ENCODE peak calls at places on chromosomes 3 and 15, in seven cellular contexts. D is OCI-LY7; C is Peyer's patch; P is CD8-positive, alpha-beta T cell; W is CD4-positive, alpha-beta memory T cell; A is IMR-90; M is A549. U is an unnamed sample. For H3K4me1, the result is how much of the 10 kb centered on the place peaks cover.

GRCh38 chr3:129560931-129561594 is 18.1 kb downstream of the H1-8 start:
- DNase-seq in P (no peak), W (no peak), A (peak), C (peak), D (no peak), M (peak), U (no peak)

GRCh38 chr3:57961828-57962447 is 46.3 kb upstream of the FLNB start:
- DNase-seq in M (peak), C (no peak), P (no peak), W (no peak), D (peak), A (peak), U (peak)

GRCh38 chr3:48451270-48451669 is 4.7 kb downstream of the ATRIP start:
- DNase-seq in A (no peak), P (no peak), W (no peak), M (no peak), C (no peak), D (no peak), U (no peak)

GRCh38 chr3:42502429-42503250 is at the start of gene VIPR1:
- DNase-seq in A (no peak), P (peak), W (peak), M (peak), D (peak), C (peak), U (peak)

GRCh38 chr3:46298871-46299607 is 54.9 kb upstream of the CCR2 start:
- DNase-seq in M (no peak), W (no peak), P (no peak), D (no peak), C (no peak), A (no peak), U (peak)

GRCh38 chr3:122961146-122961545 is 66.4 kb downstream of the SEMA5B start:
- DNase-seq in M (no peak), W (no peak), P (no peak), A (peak), D (no peak), C (no peak), U (no peak)

GRCh38 chr3:143901105-143901504 is 52.8 kb upstream of the SLC9A9 start:
- DNase-seq in A (peak), D (no peak), C (no peak), P (no peak), W (no peak), M (no peak), U (no peak)

GRCh38 chr15:55902975-55903374 is 90.4 kb downstream of the NEDD4 start:
- DNase-seq in D (no peak), W (no peak), P (no peak), C (no peak), A (peak), M (no peak), U (no peak)

GRCh38 chr15:67415186-67415585 is 105.7 kb upstream of the C15orf61 start:
- DNase-seq in A (no peak), C (no peak), M (no peak), P (no peak), D (no peak), W (no peak), U (no peak)

GRCh38 chr15:73744293-73744692 is 8.9 kb downstream of the INSYN1 start:
- DNase-seq in D (no peak), W (no peak), C (no peak), M (no peak), A (no peak), P (no peak), U (no peak)

GRCh38 chr3:60055765-60056164 is 1005.9 kb upstream of the CFAP20DC start:
- DNase-seq in M (no peak), P (no peak), A (peak), W (no peak), D (no peak), C (no peak), U (no peak)

GRCh38 chr15:33119263-33119662 is 75.3 kb downstream of the FMN1 start:
- DNase-seq in C (no peak), A (no peak), M (no peak), W (no peak), D (no peak), P (no peak), U (no peak)

GRCh38 chr15:74228723-74229081 is 7.4 kb upstream of the CCDC33 start:
- DNase-seq in C (no peak), D (no peak), W (no peak), M (no peak), A (peak), P (no peak), U (no peak)

GRCh38 chr3:50133283-50133615 is 21.9 kb upstream of the SEMA3F start:
- DNase-seq in M (no peak), P (no peak), A (no peak), W (no peak), D (no peak), C (no peak), U (no peak)

GRCh38 chr3:39502838-39503145 is 35.3 kb downstream of the MOBP start:
- DNase-seq in C (no peak), P (no peak), M (no peak), D (no peak), W (no peak), A (no peak), U (no peak)

GRCh38 chr3:57928511-57928910 is 79.7 kb upstream of the FLNB start:
- DNase-seq in D (no peak), W (no peak), A (no peak), P (no peak), M (no peak), C (no peak), U (no peak)

GRCh38 chr15:94327356-94327936 is 96.1 kb downstream of the MCTP2 start:
- DNase-seq in C (no peak), W (no peak), P (no peak), A (peak), M (peak), D (peak), U (no peak)

GRCh38 chr3:122799322-122799721 is 4.5 kb downstream of the SLC49A4 start:
- DNase-seq in C (no peak), P (no peak), A (no peak), W (no peak), D (no peak), M (no peak), U (no peak)

GRCh38 chr3:63724987-63725386 is 72.5 kb downstream of the SNTN start:
- DNase-seq in W (no peak), D (no peak), C (no peak), M (no peak), A (peak), P (no peak), U (no peak)

GRCh38 chr3:8762607-8763377 is 6.6 kb downstream of the OXTR start:
- DNase-seq in P (no peak), C (no peak), W (no peak), D (no peak), A (no peak), M (no peak), U (no peak)

GRCh38 chr3:11476814-11477213 is 166.9 kb downstream of the VGLL4 start:
- DNase-seq in W (no peak), M (no peak), D (no peak), C (no peak), P (no peak), A (no peak), U (no peak)

GRCh38 chr15:74616020-74616939 is 644 bp downstream of the CLK3 start:
- DNase-seq in W (peak), D (peak), M (no peak), A (peak), C (peak), P (peak), U (peak)

GRCh38 chr3:123807820-123808219 is 76.3 kb downstream of the MYLK start:
- DNase-seq in W (no peak), P (no peak), M (peak), D (no peak), A (no peak), C (peak), U (no peak)

GRCh38 chr3:177106594-177106993 is 90.7 kb downstream of the TBL1XR1 start:
- DNase-seq in D (no peak), P (no peak), W (no peak), C (no peak), M (no peak), A (no peak), U (no peak)

GRCh38 chr3:177107840-177108239 is 89.4 kb downstream of the TBL1XR1 start:
- DNase-seq in A (no peak), D (no peak), P (no peak), W (no peak), C (no peak), M (no peak), U (no peak)

GRCh38 chr3:177105623-177106022 is 91.7 kb downstream of the TBL1XR1 start:
- DNase-seq in A (no peak), P (no peak), D (no peak), M (no peak), C (no peak), W (no peak), U (no peak)

GRCh38 chr3:177104299-177104992 is 92.8 kb downstream of the TBL1XR1 start:
- DNase-seq in W (no peak), D (no peak), C (no peak), M (no peak), A (no peak), P (no peak), U (no peak)

DNA sequence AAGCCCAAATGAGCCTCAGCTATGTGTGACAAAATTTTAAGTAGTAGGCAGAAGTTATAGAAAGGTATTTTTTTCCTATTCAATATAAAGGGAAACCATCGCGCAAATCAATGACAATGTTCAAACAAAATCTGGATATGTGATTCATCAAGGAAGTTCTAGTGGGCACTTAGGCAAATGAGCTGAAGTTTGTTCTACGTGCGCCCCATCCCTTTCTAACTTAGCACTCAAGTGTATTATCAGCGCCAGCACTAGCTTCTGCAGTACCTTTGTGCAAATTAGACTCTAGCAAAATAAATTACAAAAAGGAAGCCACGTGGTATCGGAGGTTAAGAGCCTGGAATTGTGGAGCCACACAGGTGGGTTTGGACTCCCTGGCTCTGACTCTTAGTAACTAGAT is 91.1 kb downstream of the TBL1XR1 start:
- DNase-seq in C (no peak), W (no peak), A (no peak), P (no peak), M (no peak), D (peak), U (no peak)
- H3K27ac ChIP-seq in C (no peak), W (no peak), A (no peak), P (no peak), M (no peak), D (no peak), U (peak)

DNA sequence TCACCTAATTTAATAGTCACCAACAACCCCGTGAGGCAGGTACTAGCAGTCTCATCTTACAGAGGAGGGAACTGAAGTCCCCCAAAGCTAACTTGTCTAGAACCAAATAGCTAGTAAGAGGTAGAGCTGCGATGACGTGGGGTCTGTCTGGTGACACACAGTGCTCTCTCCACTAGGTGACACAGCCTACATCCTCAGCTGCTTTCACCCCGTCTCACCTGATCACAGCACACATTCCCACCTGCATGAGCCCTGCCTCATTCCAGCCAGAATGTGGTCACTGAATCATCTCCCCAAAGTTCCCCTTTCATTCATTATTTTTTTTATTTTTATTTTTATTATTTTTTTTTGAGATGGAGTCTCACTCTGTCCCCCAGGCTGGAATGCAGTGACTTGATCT is 21.3 kb upstream of the MAGEF1 start:
- DNase-seq in D (no peak), W (no peak), C (no peak), P (no peak), A (no peak), M (no peak), U (no peak)
- H3K4me3 ChIP-seq in D (no peak), W (no peak), C (no peak), P (no peak), A (no peak), M (no peak), U (no peak)

GRCh38 chr3:12558706-12559105 is 1.8 kb downstream of the MKRN2 start:
- DNase-seq in A (no peak), C (no peak), P (no peak), M (no peak), W (no peak), D (no peak), U (no peak)
- H3K4me1 ChIP-seq in A (under half), C (under half), P (half or more), M (under half), W (half or more), D (under half), U (half or more)

GRCh38 chr3:149527531-149528343 is 53.2 kb downstream of the TM4SF4 start:
- DNase-seq in W (no peak), A (peak), P (no peak), C (no peak), D (no peak), M (peak), U (no peak)
- H3K27ac ChIP-seq in W (no peak), A (no peak), P (no peak), C (no peak), D (no peak), M (peak), U (no peak)

DNA sequence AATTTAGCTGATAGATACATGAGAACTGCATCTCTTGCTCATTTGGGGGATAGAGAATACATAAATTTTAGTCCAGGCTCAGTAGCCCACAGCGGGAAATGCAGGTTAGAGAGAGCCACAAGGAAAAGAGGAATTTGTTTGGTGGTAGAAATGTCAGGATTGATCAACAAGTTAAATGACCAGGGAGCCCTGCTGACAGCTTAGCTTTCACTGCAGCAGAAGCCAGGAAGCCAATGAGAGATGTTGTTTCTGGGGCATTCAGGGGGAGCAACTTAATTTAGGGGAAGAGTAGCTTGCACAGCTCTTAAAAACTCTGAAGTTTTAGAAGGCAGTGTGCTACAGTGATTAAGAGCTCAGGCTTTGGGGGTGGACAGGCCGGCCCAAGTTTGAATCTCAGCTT is 22.7 kb downstream of the ARHGEF26 start:
- DNase-seq in W (no peak), D (no peak), C (no peak), A (no peak), P (no peak), M (no peak), U (no peak)
- H3K4me3 ChIP-seq in W (no peak), D (no peak), C (no peak), A (no peak), P (no peak), M (no peak), U (no peak)

DNA sequence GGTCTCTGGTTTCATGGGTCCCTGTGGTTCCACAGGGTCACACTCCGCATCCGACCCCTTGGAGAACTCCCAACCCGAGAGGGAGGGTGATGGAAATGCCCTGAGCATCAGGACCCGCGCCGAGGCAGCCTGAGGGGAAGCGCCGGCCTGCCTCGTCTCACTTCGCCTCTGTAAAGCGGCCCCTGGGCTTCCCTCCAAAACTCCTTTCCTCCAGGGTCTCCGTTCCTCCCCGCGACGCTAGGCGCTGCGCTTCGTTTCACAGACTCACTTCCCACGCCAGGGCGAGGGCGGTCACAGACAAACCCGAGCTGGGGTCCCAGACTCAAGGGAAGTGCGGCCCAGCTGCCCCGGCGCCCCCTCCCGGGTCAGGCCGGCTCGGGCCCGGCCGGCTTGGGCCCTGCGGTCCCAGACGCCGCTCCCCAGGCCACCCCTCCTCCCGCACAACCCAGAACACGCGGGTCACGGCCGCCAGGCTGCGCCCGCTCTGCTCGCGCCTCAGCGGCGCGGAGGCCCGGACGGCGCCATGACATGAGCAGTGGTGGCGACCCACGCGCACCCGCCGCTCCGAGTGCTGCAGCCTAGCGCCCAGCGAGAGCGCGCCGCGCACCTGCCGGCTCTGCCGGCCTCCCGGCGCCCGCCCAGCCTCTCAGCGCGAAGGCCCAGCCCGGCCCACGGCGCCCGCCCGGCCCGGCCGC is 619 bp downstream of the NUP210 start:
- DNase-seq in M (peak), P (peak), D (peak), A (no peak), W (no peak), C (peak), U (peak)
- H3K4me1 ChIP-seq in M (under half), P (half or more), D (half or more), A (under half), W (half or more), C (under half), U (half or more)

DNA sequence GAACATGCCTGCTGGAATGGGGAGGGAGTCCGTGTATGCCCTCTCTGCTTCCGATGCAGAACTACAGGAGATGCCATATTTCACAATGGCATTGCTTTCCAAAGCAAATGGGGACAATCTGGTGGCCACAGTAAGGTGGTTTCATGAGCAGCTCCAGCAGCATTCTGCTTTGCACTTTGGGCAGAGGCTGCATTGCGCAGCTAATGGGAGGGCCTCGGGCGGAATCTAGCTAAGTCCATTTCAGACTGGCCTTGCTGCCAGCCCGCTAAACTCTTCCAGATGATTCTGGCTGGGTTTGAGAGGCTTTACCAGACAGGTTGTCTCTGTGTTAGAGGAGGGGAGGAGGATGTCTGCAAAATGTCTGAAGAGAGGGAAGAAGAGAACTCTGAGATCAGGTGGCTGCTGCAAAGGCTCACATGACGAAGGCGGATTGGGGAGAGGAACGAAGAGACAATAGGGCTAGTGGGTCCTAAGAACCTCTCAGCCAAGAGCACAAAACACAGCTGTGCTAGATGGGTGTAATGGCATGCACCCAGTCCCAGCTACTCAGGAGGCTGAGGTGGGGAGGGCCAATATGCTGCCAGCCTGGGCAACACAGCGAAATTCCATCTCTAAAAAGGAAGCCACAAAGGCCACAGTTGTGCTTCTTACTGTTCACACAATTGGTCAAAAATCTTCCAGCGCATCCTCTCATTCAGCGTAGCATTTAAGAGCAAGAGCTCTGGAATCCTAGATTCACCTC is 63.7 kb downstream of the BDH1 start:
- DNase-seq in W (no peak), D (no peak), C (no peak), A (no peak), P (no peak), M (no peak), U (no peak)
- H3K27ac ChIP-seq in W (no peak), D (no peak), C (no peak), A (no peak), P (no peak), M (no peak), U (no peak)

GRCh38 chr3:187042062-187042745 is 97.1 kb downstream of the RPL39L start:
- DNase-seq in M (no peak), D (peak), W (no peak), P (no peak), A (no peak), C (no peak), U (no peak)

GRCh38 chr3:187039723-187040414 is 99.4 kb downstream of the RPL39L start:
- DNase-seq in M (no peak), W (no peak), P (no peak), A (no peak), C (no peak), D (no peak), U (no peak)

GRCh38 chr3:187041362-187042061 is 97.8 kb downstream of the RPL39L start:
- DNase-seq in P (peak), A (peak), W (peak), D (no peak), C (no peak), M (no peak), U (peak)

GRCh38 chr3:187039100-187039722 is 100.1 kb downstream of the RPL39L start:
- DNase-seq in A (no peak), P (no peak), C (no peak), W (no peak), D (no peak), M (no peak), U (peak)

GRCh38 chr3:187040637-187041361 is 98.5 kb downstream of the RPL39L start:
- DNase-seq in D (no peak), P (no peak), M (peak), C (no peak), A (peak), W (no peak), U (no peak)
- H3K4me3 ChIP-seq in D (peak), P (no peak), M (no peak), C (no peak), A (no peak), W (peak), U (peak)

GRCh38 chr3:171749128-171749527 is 61.2 kb downstream of the PLD1 start:
- DNase-seq in P (no peak), W (no peak), A (no peak), M (no peak), D (no peak), C (no peak), U (no peak)
- H3K4me1 ChIP-seq in P (under half), W (under half), A (under half), M (under half), D (under half), C (under half), U (under half)

GRCh38 chr15:65901836-65902235 is 32.5 kb downstream of the RAB11A start:
- DNase-seq in A (no peak), D (no peak), C (no peak), M (no peak), W (no peak), P (no peak), U (no peak)
- H3K27ac ChIP-seq in A (no peak), D (peak), C (no peak), M (peak), W (no peak), P (no peak), U (no peak)